ENCODE peak calls at places on chromosome 7, in nine cellular contexts. P is body of pancreas, N is GM12865, B is foreskin fibroblast, H is colonic mucosa, U is fibroblast of lung, A is dorsolateral prefrontal cortex, T is adrenal gland, Z is lower lobe of right lung. V is an unnamed sample.

GRCh38 chr7:47291461-47292051 is 290.4 kb downstream of the TNS3 start:
- DNase-seq in P (no peak), N (peak), B (peak), H (peak), U (peak), A (no peak), T (no peak), Z (no peak), V (peak)

GRCh38 chr7:95469850-95470249 is 15.9 kb upstream of the ASB4 start:
- DNase-seq in P (no peak), N (no peak), B (no peak), H (no peak), U (no peak), A (no peak), T (no peak), Z (no peak), V (no peak)

GRCh38 chr7:25922296-25922695 is 229.7 kb upstream of the NFE2L3 start:
- DNase-seq in P (no peak), N (no peak), B (no peak), H (no peak), U (no peak), A (no peak), T (no peak), Z (no peak), V (no peak)

GRCh38 chr7:37421820-37422219 is 26.8 kb downstream of the ELMO1 start:
- DNase-seq in P (no peak), N (no peak), B (no peak), H (no peak), U (no peak), A (no peak), T (no peak), Z (no peak), V (no peak)

GRCh38 chr7:106911959-106912358 is 46.9 kb downstream of the PIK3CG start:
- DNase-seq in P (no peak), N (no peak), B (no peak), H (no peak), U (no peak), A (no peak), T (no peak), Z (no peak), V (no peak)

GRCh38 chr7:3198316-3198715 is 102.7 kb upstream of the SDK1 start:
- DNase-seq in P (no peak), N (no peak), B (no peak), H (no peak), U (no peak), A (no peak), T (no peak), Z (no peak), V (no peak)

GRCh38 chr7:41763626-41764025 is 60.7 kb upstream of the INHBA start:
- DNase-seq in P (no peak), N (no peak), B (no peak), H (no peak), U (peak), A (no peak), T (no peak), Z (no peak), V (no peak)

GRCh38 chr7:30750574-30751256 is 1.2 kb upstream of the INMT start:
- DNase-seq in P (peak), N (no peak), B (peak), H (peak), U (peak), A (peak), T (no peak), Z (peak), V (peak)

GRCh38 chr7:98133621-98134266 is 27.1 kb downstream of the LMTK2 start:
- DNase-seq in P (no peak), N (peak), B (peak), H (no peak), U (peak), A (no peak), T (no peak), Z (no peak), V (no peak)

GRCh38 chr7:35889870-35890269 is 89.0 kb downstream of the SEPTIN7 start:
- DNase-seq in P (no peak), N (no peak), B (no peak), H (no peak), U (no peak), A (no peak), T (no peak), Z (no peak), V (no peak)

GRCh38 chr7:140673770-140674155 is 1.0 kb downstream of the ADCK2 start:
- DNase-seq in P (peak), N (no peak), B (no peak), H (peak), U (no peak), A (no peak), T (no peak), Z (no peak), V (no peak)

GRCh38 chr7:95250591-95250990 is 73.7 kb downstream of the PON1 start:
- DNase-seq in P (no peak), N (no peak), B (no peak), H (no peak), U (no peak), A (no peak), T (no peak), Z (no peak), V (no peak)

GRCh38 chr7:84412161-84412969 is 217.8 kb upstream of the SEMA3A start:
- DNase-seq in P (no peak), N (no peak), B (peak), H (no peak), U (peak), A (no peak), T (no peak), Z (no peak), V (peak)

GRCh38 chr7:79453558-79454324 is at the start of gene MAGI2:
- DNase-seq in P (peak), N (no peak), B (peak), H (peak), U (peak), A (peak), T (peak), Z (peak), V (no peak)

GRCh38 chr7:150562919-150563318 is 4.3 kb upstream of the GIMAP4 start:
- DNase-seq in P (no peak), N (no peak), B (no peak), H (no peak), U (no peak), A (no peak), T (no peak), Z (no peak), V (no peak)

GRCh38 chr7:150566123-150566522 is 1.1 kb upstream of the GIMAP4 start:
- DNase-seq in P (no peak), N (no peak), B (no peak), H (no peak), U (no peak), A (no peak), T (no peak), Z (no peak), V (no peak)

GRCh38 chr7:150566572-150566971 is 618 bp upstream of the GIMAP4 start:
- DNase-seq in P (no peak), N (no peak), B (no peak), H (no peak), U (no peak), A (no peak), T (no peak), Z (no peak), V (no peak)

GRCh38 chr7:150565239-150565638 is 2.0 kb upstream of the GIMAP4 start:
- DNase-seq in P (no peak), N (no peak), B (no peak), H (no peak), U (no peak), A (no peak), T (no peak), Z (no peak), V (no peak)

DNA sequence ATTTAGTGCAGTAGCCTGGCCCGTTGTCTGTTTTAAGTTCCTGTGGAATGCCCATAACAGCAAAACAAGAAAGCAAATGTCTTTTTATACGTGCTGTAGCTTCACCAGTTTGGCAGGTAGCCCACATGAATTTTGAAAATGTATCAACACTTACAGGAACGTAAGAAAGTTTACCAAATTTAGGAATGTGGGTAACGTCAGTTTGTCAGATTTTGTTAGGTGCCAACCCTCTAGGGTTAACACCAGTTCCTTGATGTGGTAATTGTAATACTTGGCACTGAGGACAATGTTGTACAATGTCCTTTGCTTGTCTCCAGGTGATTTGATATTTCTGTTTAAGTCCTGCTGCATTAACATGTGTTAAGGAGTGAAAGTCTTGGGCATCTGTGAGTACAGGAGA is 3.1 kb upstream of the GIMAP4 start:
- DNase-seq in P (no peak), N (no peak), B (no peak), H (no peak), U (no peak), A (no peak), T (no peak), Z (no peak), V (no peak)
- H3K4me3 ChIP-seq in P (no peak), N (no peak), B (no peak), H (no peak), U (no peak), A (no peak), T (no peak), Z (no peak), V (no peak)

DNA sequence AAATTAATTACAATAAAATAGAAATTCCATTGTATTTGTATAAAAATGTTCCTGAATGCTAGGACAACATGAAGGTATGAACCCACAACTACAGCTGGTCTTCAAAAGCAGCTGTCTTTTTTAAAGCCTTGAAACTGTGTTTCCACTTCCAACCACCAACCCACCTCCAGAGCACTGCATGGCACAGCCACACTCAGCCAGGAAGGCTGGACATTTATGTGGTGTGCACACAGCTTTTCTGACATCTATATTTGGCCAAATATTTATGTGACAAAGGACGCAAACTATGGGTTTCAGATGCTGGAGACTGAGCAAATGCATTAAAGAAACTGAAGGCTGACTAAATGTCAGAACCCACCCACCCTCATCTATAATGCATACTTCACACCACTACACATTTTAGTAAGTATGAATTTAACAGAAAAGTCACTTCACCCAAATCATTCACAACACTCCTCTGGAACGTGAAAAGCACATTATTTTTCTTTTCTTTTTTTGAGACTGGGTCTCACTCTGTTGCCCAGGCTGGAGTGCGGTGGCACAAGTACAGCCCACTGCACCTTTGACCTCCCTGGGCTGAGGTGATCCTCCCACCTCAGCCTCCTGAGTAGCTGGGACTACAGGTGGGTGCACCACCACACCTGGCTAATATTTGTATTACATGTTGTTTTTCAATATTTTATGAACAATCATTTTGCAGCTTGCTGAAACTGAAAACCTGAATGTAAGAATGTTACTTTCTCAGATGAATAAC is 27.9 kb upstream of the DAGLB start:
- DNase-seq in P (no peak), N (no peak), B (no peak), H (no peak), U (no peak), A (no peak), T (no peak), Z (no peak), V (no peak)
- TF ChIP-seq CTCF in P (no peak), N (no peak), B (no peak), H (no peak), U (no peak), A (no peak), T (no peak), Z (no peak), V (no peak)

DNA sequence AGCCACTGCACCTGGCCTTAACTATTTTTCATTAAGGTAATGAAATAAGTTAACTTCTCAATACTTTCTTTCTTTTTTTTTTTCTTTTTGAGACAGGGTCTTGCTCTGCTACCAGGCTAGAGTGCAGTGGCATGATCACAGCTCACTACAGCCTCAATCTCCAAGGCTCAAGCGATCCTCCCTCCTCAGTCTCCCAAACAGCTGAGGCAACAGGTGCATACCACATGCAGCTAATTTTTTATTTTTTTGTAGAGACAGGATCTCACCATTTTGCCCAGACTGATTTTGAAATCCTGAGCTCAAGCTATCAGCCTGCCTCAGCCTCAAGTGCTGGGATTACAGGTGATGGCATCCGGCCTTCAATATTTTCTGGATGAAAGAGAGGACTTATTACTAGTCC is 21.0 kb downstream of the KMT2C start:
- DNase-seq in P (no peak), N (no peak), B (no peak), H (no peak), U (no peak), A (no peak), T (no peak), Z (no peak), V (no peak)
- H3K4me3 ChIP-seq in P (no peak), N (no peak), B (no peak), H (no peak), U (no peak), A (no peak), T (no peak), Z (no peak), V (no peak)

DNA sequence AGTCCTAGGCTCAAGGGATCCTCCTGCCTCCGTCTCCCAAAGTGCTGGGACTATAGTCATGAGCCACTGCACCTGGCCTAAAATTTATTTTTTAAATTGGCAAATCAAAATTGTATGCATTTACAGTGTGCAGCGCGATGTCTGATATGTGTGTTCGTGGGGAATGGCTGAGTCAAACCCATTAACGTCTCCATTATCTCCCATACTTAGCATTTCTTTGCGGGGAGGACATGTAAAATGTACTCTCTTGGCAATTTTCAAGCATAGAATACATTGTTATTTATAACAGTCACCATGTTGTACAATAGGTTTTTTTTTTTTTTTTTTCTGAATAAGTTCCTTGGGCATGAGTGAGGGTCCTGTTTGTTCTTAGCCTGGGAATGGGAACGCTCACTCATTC is 3.8 kb downstream of the TMEM184A start:
- DNase-seq in P (no peak), N (no peak), B (no peak), H (no peak), U (peak), A (no peak), T (no peak), Z (no peak), V (no peak)
- TF ChIP-seq CTCF in P (no peak), N (no peak), B (no peak), H (no peak), U (no peak), A (no peak), T (no peak), Z (no peak), V (no peak)